ENCODE peak calls at places on chromosomes 11 and 22, in four cellular contexts. W is GDM1; R is activated naive CD8-positive, alpha-beta T cell treated with anti-CD3 and anti-CD28 coated beads, Interleukin-2, amount 50 U/mL, for 24 hours; A is stimulated activated CD8-positive, alpha-beta memory T cell treated with anti-CD3 and anti-CD28 coated beads, Interleukin-15, amount 100 ng/mL, for 1 hour. F is an unnamed sample.

GRCh38 chr11:68880851-68881250 is 22.8 kb downstream of the MRPL21 start:
- DNase-seq in W (no peak), R (no peak), A (no peak), F (no peak)

GRCh38 chr11:8068605-8069221 is 12.3 kb upstream of the TUB start:
- DNase-seq in A (no peak), W (no peak), R (no peak), F (no peak)

GRCh38 chr11:108122166-108122628 is 830 bp downstream of the ACAT1 start:
- DNase-seq in W (no peak), A (no peak), R (no peak), F (no peak)

GRCh38 chr11:128201801-128202200 is 385.6 kb downstream of the ETS1 start:
- DNase-seq in R (no peak), W (no peak), A (no peak), F (no peak)

GRCh38 chr22:23549198-23549595 is 30.9 kb downstream of the IGLL1 start:
- DNase-seq in R (no peak), W (no peak), A (no peak), F (no peak)

GRCh38 chr11:89235121-89235520 is 57.4 kb downstream of the TYR start:
- DNase-seq in W (no peak), A (no peak), R (no peak), F (no peak)

GRCh38 chr11:124801636-124802312 is 1.6 kb upstream of the MSANTD2 start:
- DNase-seq in W (no peak), A (no peak), R (no peak), F (no peak)

GRCh38 chr11:113176971-113177370 is 137.4 kb upstream of the TTC12 start:
- DNase-seq in A (no peak), R (no peak), W (no peak), F (no peak)

GRCh38 chr11:71116435-71117040 is 135.8 kb downstream of the SHANK2 start:
- DNase-seq in R (no peak), A (no peak), W (no peak), F (no peak)